ENCODE peak calls at places on chromosomes 12 and 14, in five cellular contexts. W is transverse colon, I is K562, L is lung, Q is tibial artery. C is an unnamed sample. For H3K9me3, the result is how much of the 10 kb centered on the place peaks cover.

GRCh38 chr14:81435578-81436295 is 35.6 kb upstream of the STON2 start:
- DNase-seq in L (peak), I (peak), W (peak), Q (peak), C (peak)

GRCh38 chr12:107829271-107829670 is 54.8 kb downstream of the ASCL4 start:
- DNase-seq in I (no peak), Q (no peak), W (no peak), L (peak), C (no peak)

GRCh38 chr12:110266980-110267620 is 13.9 kb upstream of the ATP2A2 start:
- DNase-seq in W (no peak), L (no peak), Q (no peak), I (peak), C (no peak)

GRCh38 chr14:50943943-50944646 is at the start of gene PYGL:
- DNase-seq in I (peak), W (peak), L (peak), Q (peak), C (peak)

GRCh38 chr14:34374998-34375740 is 86.9 kb downstream of the SPTSSA start:
- DNase-seq in I (no peak), Q (no peak), L (peak), W (peak), C (no peak)

GRCh38 chr12:53145383-53145782 is 35.1 kb upstream of the ZNF740 start:
- DNase-seq in Q (no peak), L (no peak), I (no peak), W (no peak), C (no peak)

GRCh38 chr12:47768323-47768811 is 4.7 kb upstream of the SLC48A1 start:
- DNase-seq in L (no peak), Q (no peak), W (no peak), I (peak), C (no peak)

GRCh38 chr12:26832817-26833691 is at the start of gene ITPR2:
- DNase-seq in I (peak), W (peak), L (peak), Q (peak), C (peak)

GRCh38 chr12:119410396-119410795 is 75.9 kb downstream of the CCDC60 start:
- DNase-seq in I (no peak), L (no peak), W (no peak), Q (no peak), C (no peak)

DNA sequence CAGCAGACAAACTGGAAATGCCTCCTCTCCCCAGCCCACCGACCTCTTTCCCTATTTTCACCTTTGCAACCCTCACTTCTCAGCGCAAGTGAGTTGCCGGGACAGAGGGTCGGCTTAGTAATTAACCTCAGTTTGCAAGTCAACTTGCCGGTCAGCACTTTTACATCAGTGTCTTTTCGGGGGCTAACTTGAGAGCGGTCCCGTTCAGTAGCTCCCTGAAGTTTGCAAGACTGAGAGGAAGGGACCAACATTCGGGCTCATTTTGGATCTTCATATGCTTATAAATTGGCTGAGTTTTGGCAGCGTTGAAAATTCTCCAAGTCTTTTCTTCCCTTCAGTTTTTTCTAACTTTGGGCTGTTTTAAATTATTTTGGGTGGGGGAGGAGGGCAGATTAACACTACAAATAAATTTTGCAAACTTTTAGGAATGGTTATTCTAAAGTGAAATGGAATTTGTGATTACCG is 846 bp downstream of the BRMS1L start:
- DNase-seq in Q (no peak), L (no peak), I (no peak), W (no peak), C (no peak)
- H3K27ac ChIP-seq in Q (peak), L (peak), I (no peak), W (peak), C (peak)

GRCh38 chr12:123150804-123151678 is at the start of gene PITPNM2:
- DNase-seq in W (peak), L (no peak), Q (peak), I (peak), C (peak)
- TF ChIP-seq CTCF in W (no peak), L (no peak), Q (no peak), I (peak), C (no peak)

DNA sequence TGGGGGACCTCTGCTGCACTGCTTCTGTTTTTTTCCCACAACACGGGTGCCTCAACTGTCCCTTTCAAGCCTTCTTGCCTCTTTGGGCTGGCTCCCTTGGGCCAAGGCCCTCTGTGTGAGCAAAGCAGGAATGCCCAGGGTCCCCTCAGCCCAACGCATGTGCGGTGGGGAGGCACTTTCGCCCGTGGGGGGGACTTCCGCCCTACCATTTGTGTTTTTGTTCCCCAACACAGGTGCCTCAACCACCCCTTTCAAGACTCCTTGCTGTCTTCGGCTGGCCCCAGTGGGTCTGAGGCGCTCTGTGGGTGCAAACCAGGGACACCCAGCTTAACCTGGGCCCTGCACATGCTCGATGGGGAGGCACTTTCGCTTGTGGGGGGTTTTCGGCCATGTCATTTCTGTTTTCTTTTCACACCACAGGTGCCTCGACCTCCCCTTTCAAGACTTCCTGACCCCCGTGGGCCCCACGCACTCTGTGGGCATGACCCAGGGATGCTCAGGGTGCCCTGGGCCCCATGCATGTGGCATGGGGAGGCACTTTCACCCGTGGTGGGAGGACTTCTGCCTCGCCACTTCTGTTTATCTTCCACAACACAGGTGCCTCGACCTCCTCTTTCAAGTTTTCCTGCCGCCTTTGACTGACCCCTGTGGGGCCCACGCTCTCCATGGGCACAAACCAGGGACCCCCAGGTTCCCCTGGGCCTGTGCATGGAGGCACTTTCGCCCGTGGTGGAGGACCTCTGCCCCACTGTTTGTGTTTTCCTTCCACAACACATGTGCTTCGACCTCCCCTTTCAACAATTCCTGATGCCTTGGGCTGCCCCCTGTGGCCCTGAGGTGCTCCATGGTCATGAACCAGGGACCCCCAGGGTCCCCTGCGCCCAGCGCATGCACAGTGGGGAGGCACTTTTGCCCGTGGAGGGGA is 365.7 kb downstream of the ALG10 start:
- DNase-seq in L (no peak), Q (no peak), I (no peak), W (no peak), C (no peak)
- H3K9me3 ChIP-seq in L (half or more), Q (under half), I (under half), W (under half), C (under half)

DNA sequence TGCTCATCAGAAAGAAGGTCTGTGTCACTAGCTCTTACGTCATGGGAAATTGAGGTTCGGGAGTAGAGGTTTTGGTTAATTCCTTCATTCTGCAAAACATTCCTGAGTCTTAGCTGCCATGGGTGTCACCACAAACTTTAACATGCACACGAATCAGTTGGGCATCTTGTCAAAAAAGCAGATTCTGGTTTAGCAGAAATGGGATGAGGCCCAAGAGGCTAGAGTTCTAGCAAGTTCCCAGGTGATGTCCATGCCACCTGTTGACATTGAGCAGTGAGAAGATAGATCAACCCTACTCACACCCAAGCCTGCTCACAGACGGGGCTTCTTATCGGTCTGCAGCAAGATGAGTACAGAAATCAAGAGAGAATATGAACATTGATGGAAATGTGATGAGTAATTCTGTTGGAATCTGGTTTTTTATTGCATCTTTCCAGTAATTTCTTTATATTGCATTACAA is 11.7 kb upstream of the RIN3 start:
- DNase-seq in W (no peak), I (no peak), Q (no peak), L (no peak), C (no peak)
- H3K27ac ChIP-seq in W (no peak), I (no peak), Q (no peak), L (no peak), C (no peak)

GRCh38 chr12:100986595-100987547 is 192.3 kb downstream of the ANO4 start:
- DNase-seq in Q (no peak), I (no peak), W (no peak), L (no peak), C (no peak)
- TF ChIP-seq CTCF in Q (no peak), I (no peak), W (no peak), L (no peak), C (no peak)

C was measured in colonic mucosa.